ENCODE peak calls at places on chromosomes 1 and 21, in ten cellular contexts. P is SW480; M is activated CD4-positive, CD25-positive, alpha-beta regulatory T cell; Y is aorta; E is effector CD8-positive, alpha-beta T cell; G is tibial nerve; D is stimulated activated CD4-positive, alpha-beta T cell treated with anti-CD3 and anti-CD28 coated beads, Interleukin-1b, Interleukin-23, amount 100 ng/mL, for 1 hour; F is HTR-8/SVneo; A is neuronal stem cell; T is thoracic aorta. C is an unnamed sample.
A peak's percentile ranks its signal among the peaks of the same experiment; 100 is the strongest.

GRCh38 chr1:28170036-28170596 is 6.4 kb downstream of the PTAFR start:
- DNase-seq in M (no peak), F (no peak), T (no peak), Y (no peak), A (no peak), E (no peak), P (no peak), D (no peak), G (no peak), C (no peak)

GRCh38 chr1:197320991-197321531 is 53.0 kb downstream of the CRB1 start:
- DNase-seq in P (no peak), T (no peak), Y (no peak), D (no peak), F (no peak), G (no peak), A (no peak), M (no peak), E (no peak), C (no peak)

GRCh38 chr21:45359451-45360217 is 45.3 kb upstream of the COL18A1 start:
- DNase-seq in Y (no peak), M (no peak), D (no peak), P (no peak), E (no peak), T (no peak), A (peak; percentile 59), F (no peak), G (no peak), C (no peak)

GRCh38 chr1:60956520-60956919 is 125.8 kb upstream of the NFIA start:
- DNase-seq in P (no peak), Y (no peak), D (no peak), F (no peak), A (no peak), E (no peak), T (no peak), M (no peak), G (no peak), C (no peak)

GRCh38 chr1:17258758-17259130 is 9.8 kb downstream of the PADI3 start:
- DNase-seq in T (no peak), G (no peak), M (no peak), A (no peak), Y (peak; percentile 25), P (no peak), D (no peak), E (no peak), F (no peak), C (no peak)

GRCh38 chr1:172670316-172670715 is 11.4 kb downstream of the FASLG start:
- DNase-seq in G (no peak), P (no peak), F (no peak), Y (no peak), E (no peak), D (no peak), T (no peak), M (no peak), A (no peak), C (no peak)

GRCh38 chr1:82517586-82517985 is 716.9 kb downstream of the ADGRL2 start:
- DNase-seq in E (no peak), T (no peak), D (no peak), A (peak; percentile 15), M (no peak), P (no peak), Y (peak; percentile 75), F (no peak), G (peak; percentile 40), C (no peak)

GRCh38 chr21:32806810-32807386 is 35.3 kb upstream of the PAXBP1 start:
- DNase-seq in P (no peak), M (no peak), T (no peak), D (peak; percentile 4), E (no peak), A (no peak), G (no peak), F (no peak), Y (no peak), C (no peak)

GRCh38 chr1:157390646-157391045 is 161.7 kb downstream of the FCRL5 start:
- DNase-seq in E (no peak), G (no peak), F (peak; percentile 62), T (no peak), D (no peak), A (no peak), P (peak; percentile 17), Y (no peak), M (no peak), C (no peak)

GRCh38 chr1:9687120-9687875 is 35.8 kb downstream of the PIK3CD start:
- DNase-seq in G (no peak), E (peak; percentile 54), A (peak; percentile 66), Y (peak; percentile 90), P (peak; percentile 62), F (peak; percentile 81), D (peak; percentile 46), T (peak; percentile 33), M (peak; percentile 48), C (peak; percentile 70)

GRCh38 chr1:221709854-221710253 is 32.0 kb downstream of the DUSP10 start:
- DNase-seq in E (no peak), F (no peak), D (no peak), A (no peak), M (no peak), Y (no peak), T (no peak), P (no peak), G (no peak), C (no peak)

GRCh38 chr21:17779486-17779885 is 39.7 kb downstream of the C21orf91 start:
- DNase-seq in F (no peak), E (no peak), A (no peak), G (no peak), M (no peak), P (no peak), D (no peak), T (no peak), Y (no peak), C (no peak)

GRCh38 chr1:39104158-39105060 is 78.3 kb downstream of the NDUFS5 start:
- DNase-seq in F (no peak), M (no peak), P (peak; percentile 28), E (no peak), Y (peak; percentile 81), A (no peak), G (no peak), T (no peak), D (no peak), C (no peak)

GRCh38 chr1:173714759-173715537 is at the start of gene KLHL20:
- DNase-seq in Y (peak; percentile 91), D (peak; percentile 63), A (peak; percentile 80), T (peak; percentile 21), M (peak; percentile 70), G (peak; percentile 39), P (peak; percentile 95), F (peak; percentile 82), E (peak; percentile 76), C (peak; percentile 81)

GRCh38 chr1:94851571-94851970 is 31.4 kb downstream of the SLC44A3 start:
- DNase-seq in D (no peak), G (no peak), P (no peak), F (no peak), T (no peak), A (no peak), E (no peak), M (no peak), Y (no peak), C (no peak)

GRCh38 chr1:109803901-109804331 is 40.2 kb upstream of the EPS8L3 start:
- DNase-seq in T (no peak), E (no peak), D (no peak), G (no peak), A (no peak), P (no peak), Y (peak; percentile 81), F (no peak), M (no peak), C (no peak)

GRCh38 chr1:48572632-48573258 is 100.7 kb upstream of the SPATA6 start:
- DNase-seq in Y (no peak), M (no peak), P (peak; percentile 56), F (peak; percentile 6), D (no peak), G (peak; percentile 15), A (peak; percentile 75), T (no peak), E (no peak), C (peak; percentile 19)

GRCh38 chr1:15525043-15525958 is 1.3 kb upstream of the CASP9 start:
- DNase-seq in M (no peak), G (peak; percentile 100), P (no peak), A (peak; percentile 98), E (no peak), D (no peak), F (peak; percentile 92), Y (peak; percentile 33), T (peak; percentile 98), C (no peak)

GRCh38 chr1:60876952-60877351 is 205.4 kb upstream of the NFIA start:
- DNase-seq in T (no peak), F (no peak), G (no peak), D (no peak), E (no peak), A (no peak), M (no peak), Y (no peak), P (no peak), C (no peak)

GRCh38 chr1:42736152-42736551 is 3.9 kb downstream of the CLDN19 start:
- DNase-seq in P (no peak), M (no peak), D (no peak), E (no peak), Y (no peak), F (no peak), A (no peak), T (no peak), G (no peak), C (no peak)